ENCODE peak calls at places on chromosomes 7 and 10, in nine cellular contexts. J, Z, Y, Q, K, P, L, E and H are unnamed samples.
A peak's percentile ranks its signal among the peaks of the same experiment; 100 is the strongest.

GRCh38 chr7:108468246-108468645 is 12.0 kb upstream of the NRCAM start:
- DNase-seq in J (no peak), Z (no peak), Y (no peak), Q (no peak), K (no peak), P (no peak), L (no peak), E (no peak), H (no peak)

GRCh38 chr10:16904619-16905018 is 87.4 kb upstream of the RSU1 start:
- DNase-seq in J (no peak), Z (no peak), Y (no peak), Q (no peak), K (no peak), P (no peak), L (no peak), E (no peak), H (no peak)

GRCh38 chr7:96426685-96427084 is 104.8 kb upstream of the SLC25A13 start:
- DNase-seq in J (no peak), Z (no peak), Y (no peak), Q (no peak), K (no peak), P (no peak), L (no peak), E (no peak), H (no peak)

GRCh38 chr7:17481118-17481517 is 182.7 kb downstream of the AHR start:
- DNase-seq in J (no peak), Z (no peak), Y (no peak), Q (no peak), K (no peak), P (no peak), L (no peak), E (no peak), H (no peak)

GRCh38 chr7:134089446-134089845 is 37.7 kb upstream of the LRGUK start:
- DNase-seq in J (peak; percentile 36), Z (no peak), Y (no peak), Q (no peak), K (no peak), P (no peak), L (no peak), E (no peak), H (no peak)

GRCh38 chr10:23742368-23742767 is 303.5 kb downstream of the OTUD1 start:
- DNase-seq in J (peak; percentile 82), Z (no peak), Y (no peak), Q (no peak), K (no peak), P (no peak), L (no peak), E (no peak), H (no peak)

GRCh38 chr10:112307631-112308502 is 24.7 kb downstream of the TECTB start:
- DNase-seq in J (peak; percentile 35), Z (peak; percentile 29), Y (no peak), Q (no peak), K (peak; percentile 29), P (peak; percentile 35), L (peak; percentile 69), E (no peak), H (peak; percentile 70)

GRCh38 chr7:35908305-35909223 is 107.7 kb downstream of the SEPTIN7 start:
- DNase-seq in J (no peak), Z (no peak), Y (peak; percentile 67), Q (no peak), K (no peak), P (no peak), L (no peak), E (no peak), H (no peak)

GRCh38 chr10:4016214-4016740 is 231.3 kb upstream of the KLF6 start:
- DNase-seq in J (no peak), Z (no peak), Y (no peak), Q (no peak), K (no peak), P (no peak), L (no peak), E (no peak), H (no peak)

GRCh38 chr7:80640841-80641240 is 2.4 kb downstream of the CD36 start:
- DNase-seq in J (no peak), Z (no peak), Y (no peak), Q (no peak), K (no peak), P (no peak), L (no peak), E (no peak), H (no peak)

GRCh38 chr10:79102056-79102874 is 33.5 kb downstream of the ZMIZ1 start:
- DNase-seq in J (no peak), Z (no peak), Y (peak; percentile 93), Q (no peak), K (no peak), P (peak; percentile 40), L (no peak), E (no peak), H (no peak)